ENCODE peak calls at places on chromosomes 3 and 15, in five cellular contexts. One of them, this sample, is unnamed.

GRCh38 chr15:78638658-78639314 is 2.2 kb downstream of the CHRNB4 start:
- DNase-seq in heart right ventricle: peak; percentile 49
- DNase-seq in colonic mucosa: peak; percentile 60
- DNase-seq in PC-3: peak; percentile 74
- DNase-seq in tibial nerve: no peak
- DNase-seq in this sample: no peak

GRCh38 chr3:171375704-171376103 is 84.5 kb downstream of the TNIK start:
- DNase-seq in heart right ventricle: no peak
- DNase-seq in colonic mucosa: no peak
- DNase-seq in PC-3: no peak
- DNase-seq in tibial nerve: no peak
- DNase-seq in this sample: no peak

GRCh38 chr15:29393443-29393842 is 123.8 kb upstream of the NSMCE3 start:
- DNase-seq in heart right ventricle: no peak
- DNase-seq in colonic mucosa: no peak
- DNase-seq in PC-3: no peak
- DNase-seq in tibial nerve: no peak
- DNase-seq in this sample: no peak

GRCh38 chr15:33148129-33148850 is 46.2 kb downstream of the FMN1 start:
- DNase-seq in heart right ventricle: no peak
- DNase-seq in colonic mucosa: no peak
- DNase-seq in PC-3: no peak
- DNase-seq in tibial nerve: no peak
- DNase-seq in this sample: no peak

GRCh38 chr3:187669675-187670504 is at the start of gene SST:
- DNase-seq in heart right ventricle: peak; percentile 38
- DNase-seq in colonic mucosa: no peak
- DNase-seq in PC-3: peak; percentile 51
- DNase-seq in tibial nerve: no peak
- DNase-seq in this sample: no peak

GRCh38 chr3:183116051-183116614 is 16.8 kb upstream of the MCCC1 start:
- DNase-seq in heart right ventricle: no peak
- DNase-seq in colonic mucosa: peak; percentile 74
- DNase-seq in PC-3: peak; percentile 48
- DNase-seq in tibial nerve: no peak
- DNase-seq in this sample: no peak

GRCh38 chr15:55858661-55859060 is 115.7 kb upstream of the PRTG start:
- DNase-seq in heart right ventricle: no peak
- DNase-seq in colonic mucosa: no peak
- DNase-seq in PC-3: no peak
- DNase-seq in tibial nerve: no peak
- DNase-seq in this sample: no peak

GRCh38 chr3:192187485-192188051 is 539.8 kb downstream of the FGF12 start:
- DNase-seq in heart right ventricle: no peak
- DNase-seq in colonic mucosa: no peak
- DNase-seq in PC-3: no peak
- DNase-seq in tibial nerve: no peak
- DNase-seq in this sample: no peak

GRCh38 chr15:64096486-64097431 is 977 bp downstream of the SNX1 start:
- DNase-seq in heart right ventricle: no peak
- DNase-seq in colonic mucosa: peak; percentile 41
- DNase-seq in PC-3: peak; percentile 36
- DNase-seq in tibial nerve: no peak
- DNase-seq in this sample: no peak

GRCh38 chr3:155019576-155019975 is 60.5 kb upstream of the MME start:
- DNase-seq in heart right ventricle: no peak
- DNase-seq in colonic mucosa: peak; percentile 42
- DNase-seq in PC-3: peak; percentile 17
- DNase-seq in tibial nerve: no peak
- DNase-seq in this sample: no peak

GRCh38 chr3:182902236-182902635 is 78.1 kb downstream of the DCUN1D1 start:
- DNase-seq in heart right ventricle: no peak
- DNase-seq in colonic mucosa: no peak
- DNase-seq in PC-3: no peak
- DNase-seq in tibial nerve: no peak
- DNase-seq in this sample: no peak

GRCh38 chr15:64774556-64775523 is 549 bp downstream of the RBPMS2 start:
- DNase-seq in heart right ventricle: peak; percentile 28
- DNase-seq in colonic mucosa: no peak
- DNase-seq in PC-3: no peak
- DNase-seq in tibial nerve: no peak
- DNase-seq in this sample: peak; percentile 46

GRCh38 chr15:31262143-31262530 is 64.5 kb upstream of the KLF13 start:
- DNase-seq in heart right ventricle: no peak
- DNase-seq in colonic mucosa: peak; percentile 17
- DNase-seq in PC-3: no peak
- DNase-seq in tibial nerve: no peak
- DNase-seq in this sample: peak; percentile 3

GRCh38 chr3:134323966-134324962 is 50.0 kb downstream of the AMOTL2 start:
- DNase-seq in heart right ventricle: no peak
- DNase-seq in colonic mucosa: no peak
- DNase-seq in PC-3: no peak
- DNase-seq in tibial nerve: no peak
- DNase-seq in this sample: no peak
- H3K4me1 ChIP-seq in heart right ventricle: peaks cover 28% of the 10 kb centered on the region
- H3K4me1 ChIP-seq in colonic mucosa: no peaks in the 10 kb centered on the region
- H3K4me1 ChIP-seq in PC-3: peaks cover 61% of the 10 kb centered on the region
- H3K4me1 ChIP-seq in tibial nerve: peaks cover 29% of the 10 kb centered on the region
- H3K4me1 ChIP-seq in this sample: peaks cover 13% of the 10 kb centered on the region

GRCh38 chr3:128818186-128818787 is 61.1 kb upstream of the ACAD9 start:
- DNase-seq in heart right ventricle: no peak
- DNase-seq in colonic mucosa: no peak
- DNase-seq in PC-3: no peak
- DNase-seq in tibial nerve: no peak
- DNase-seq in this sample: no peak

GRCh38 chr3:128820252-128820839 is 59.1 kb upstream of the ACAD9 start:
- DNase-seq in heart right ventricle: no peak
- DNase-seq in colonic mucosa: no peak
- DNase-seq in PC-3: no peak
- DNase-seq in tibial nerve: no peak
- DNase-seq in this sample: no peak

GRCh38 chr3:128824132-128824850 is 55.1 kb upstream of the ACAD9 start:
- DNase-seq in heart right ventricle: no peak
- DNase-seq in colonic mucosa: no peak
- DNase-seq in PC-3: no peak
- DNase-seq in tibial nerve: no peak
- DNase-seq in this sample: no peak

GRCh38 chr3:128823008-128823407 is 56.4 kb upstream of the ACAD9 start:
- DNase-seq in heart right ventricle: no peak
- DNase-seq in colonic mucosa: no peak
- DNase-seq in PC-3: no peak
- DNase-seq in tibial nerve: no peak
- DNase-seq in this sample: no peak

GRCh38 chr3:128823638-128824037 is 55.8 kb upstream of the ACAD9 start:
- DNase-seq in heart right ventricle: no peak
- DNase-seq in colonic mucosa: no peak
- DNase-seq in PC-3: no peak
- DNase-seq in tibial nerve: no peak
- DNase-seq in this sample: no peak
- H3K4me1 ChIP-seq in heart right ventricle: peaks cover 16% of the 10 kb centered on the region
- H3K4me1 ChIP-seq in colonic mucosa: no peaks in the 10 kb centered on the region
- H3K4me1 ChIP-seq in PC-3: no peaks in the 10 kb centered on the region
- H3K4me1 ChIP-seq in tibial nerve: no peaks in the 10 kb centered on the region
- H3K4me1 ChIP-seq in this sample: no peaks in the 10 kb centered on the region

GRCh38 chr3:127792664-127793292 is 29.5 kb downstream of the MGLL start:
- DNase-seq in heart right ventricle: peak; percentile 75
- DNase-seq in colonic mucosa: peak; percentile 65
- DNase-seq in PC-3: peak; percentile 71
- DNase-seq in tibial nerve: peak; percentile 78
- DNase-seq in this sample: peak; percentile 40

GRCh38 chr3:127789051-127789450 is 33.3 kb downstream of the MGLL start:
- DNase-seq in heart right ventricle: no peak
- DNase-seq in colonic mucosa: no peak
- DNase-seq in PC-3: no peak
- DNase-seq in tibial nerve: no peak
- DNase-seq in this sample: no peak

GRCh38 chr3:127791221-127791913 is 30.9 kb downstream of the MGLL start:
- DNase-seq in heart right ventricle: no peak
- DNase-seq in colonic mucosa: peak; percentile 62
- DNase-seq in PC-3: peak; percentile 69
- DNase-seq in tibial nerve: peak; percentile 12
- DNase-seq in this sample: no peak

GRCh38 chr3:127790009-127790533 is 32.2 kb downstream of the MGLL start:
- DNase-seq in heart right ventricle: no peak
- DNase-seq in colonic mucosa: no peak
- DNase-seq in PC-3: no peak
- DNase-seq in tibial nerve: no peak
- DNase-seq in this sample: no peak

GRCh38 chr3:127790580-127791183 is 31.6 kb downstream of the MGLL start:
- DNase-seq in heart right ventricle: no peak
- DNase-seq in colonic mucosa: no peak
- DNase-seq in PC-3: no peak
- DNase-seq in tibial nerve: peak; percentile 6
- DNase-seq in this sample: no peak
- H3K4me1 ChIP-seq in heart right ventricle: peaks cover 84% of the 10 kb centered on the region
- H3K4me1 ChIP-seq in colonic mucosa: peaks cover 8% of the 10 kb centered on the region
- H3K4me1 ChIP-seq in PC-3: peaks cover 28% of the 10 kb centered on the region
- H3K4me1 ChIP-seq in tibial nerve: peaks cover 38% of the 10 kb centered on the region
- H3K4me1 ChIP-seq in this sample: no peaks in the 10 kb centered on the region

GRCh38 chr3:122013448-122013925 is 8.6 kb downstream of the ILDR1 start:
- DNase-seq in heart right ventricle: no peak
- DNase-seq in colonic mucosa: peak; percentile 45
- DNase-seq in PC-3: no peak
- DNase-seq in tibial nerve: no peak
- DNase-seq in this sample: no peak
- H3K4me1 ChIP-seq in heart right ventricle: no peaks in the 10 kb centered on the region
- H3K4me1 ChIP-seq in colonic mucosa: no peaks in the 10 kb centered on the region
- H3K4me1 ChIP-seq in PC-3: no peaks in the 10 kb centered on the region
- H3K4me1 ChIP-seq in tibial nerve: no peaks in the 10 kb centered on the region
- H3K4me1 ChIP-seq in this sample: no peaks in the 10 kb centered on the region

GRCh38 chr15:94199725-94200124 is 31.6 kb upstream of the MCTP2 start:
- DNase-seq in heart right ventricle: no peak
- DNase-seq in colonic mucosa: no peak
- DNase-seq in PC-3: no peak
- DNase-seq in tibial nerve: no peak
- DNase-seq in this sample: no peak

GRCh38 chr15:94198633-94199032 is 32.7 kb upstream of the MCTP2 start:
- DNase-seq in heart right ventricle: no peak
- DNase-seq in colonic mucosa: no peak
- DNase-seq in PC-3: no peak
- DNase-seq in tibial nerve: no peak
- DNase-seq in this sample: no peak

GRCh38 chr15:94193906-94194305 is 37.5 kb upstream of the MCTP2 start:
- DNase-seq in heart right ventricle: no peak
- DNase-seq in colonic mucosa: no peak
- DNase-seq in PC-3: no peak
- DNase-seq in tibial nerve: no peak
- DNase-seq in this sample: no peak

DNA sequence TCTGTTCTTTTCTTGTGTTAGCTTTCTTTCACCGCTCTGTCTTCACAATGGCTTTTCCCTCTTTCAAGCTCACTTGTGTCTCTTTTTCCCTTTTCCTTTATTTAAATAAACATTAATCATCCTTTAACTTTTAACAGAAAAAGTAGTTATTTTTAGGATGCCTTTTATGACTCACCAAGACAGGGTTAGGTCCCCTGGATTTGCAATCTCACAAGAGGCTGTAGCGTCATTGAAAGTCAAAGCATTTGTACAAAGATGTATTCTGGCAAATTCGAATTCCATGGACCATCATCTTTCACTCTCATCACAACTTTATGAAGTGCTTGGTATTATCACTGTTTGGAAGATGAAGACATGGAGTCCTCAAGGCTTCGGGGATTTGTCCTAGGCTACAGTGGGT is 34.8 kb upstream of the MCTP2 start:
- DNase-seq in heart right ventricle: no peak
- DNase-seq in colonic mucosa: no peak
- DNase-seq in PC-3: no peak
- DNase-seq in tibial nerve: no peak
- DNase-seq in this sample: no peak
- H3K4me1 ChIP-seq in heart right ventricle: no peaks in the 10 kb centered on the region
- H3K4me1 ChIP-seq in colonic mucosa: no peaks in the 10 kb centered on the region
- H3K4me1 ChIP-seq in PC-3: no peaks in the 10 kb centered on the region
- H3K4me1 ChIP-seq in tibial nerve: no peaks in the 10 kb centered on the region
- H3K4me1 ChIP-seq in this sample: no peaks in the 10 kb centered on the region

GRCh38 chr3:177106184-177106583 is 91.1 kb downstream of the TBL1XR1 start:
- DNase-seq in heart right ventricle: no peak
- DNase-seq in colonic mucosa: no peak
- DNase-seq in PC-3: no peak
- DNase-seq in tibial nerve: no peak
- DNase-seq in this sample: no peak

GRCh38 chr3:177104299-177104992 is 92.8 kb downstream of the TBL1XR1 start:
- DNase-seq in heart right ventricle: no peak
- DNase-seq in colonic mucosa: no peak
- DNase-seq in PC-3: no peak
- DNase-seq in tibial nerve: no peak
- DNase-seq in this sample: no peak

GRCh38 chr3:177107840-177108239 is 89.4 kb downstream of the TBL1XR1 start:
- DNase-seq in heart right ventricle: no peak
- DNase-seq in colonic mucosa: no peak
- DNase-seq in PC-3: no peak
- DNase-seq in tibial nerve: no peak
- DNase-seq in this sample: no peak

GRCh38 chr3:177106594-177106993 is 90.7 kb downstream of the TBL1XR1 start:
- DNase-seq in heart right ventricle: no peak
- DNase-seq in colonic mucosa: no peak
- DNase-seq in PC-3: no peak
- DNase-seq in tibial nerve: no peak
- DNase-seq in this sample: no peak

DNA sequence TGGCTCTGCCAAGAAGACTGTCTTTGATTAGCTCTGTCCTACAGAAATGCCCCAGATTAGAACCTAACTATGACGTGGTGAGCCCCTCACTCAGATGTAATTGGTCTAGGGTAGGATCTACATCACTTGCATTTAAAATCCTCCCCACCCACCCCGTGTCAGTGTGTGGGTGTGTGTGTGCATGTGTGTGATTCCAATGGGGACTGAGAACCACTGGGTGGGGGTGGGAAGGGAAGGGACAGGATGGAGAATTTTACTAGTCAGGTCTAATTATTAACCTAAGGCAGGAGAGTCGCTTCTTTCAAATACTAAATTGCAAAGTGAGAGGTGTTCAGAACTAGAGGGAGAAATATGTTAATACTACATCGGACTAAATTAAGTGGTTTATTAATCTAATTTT is 91.7 kb downstream of the TBL1XR1 start:
- DNase-seq in heart right ventricle: no peak
- DNase-seq in colonic mucosa: no peak
- DNase-seq in PC-3: no peak
- DNase-seq in tibial nerve: no peak
- DNase-seq in this sample: no peak
- H3K4me1 ChIP-seq in heart right ventricle: peaks cover 89% of the 10 kb centered on the region
- H3K4me1 ChIP-seq in colonic mucosa: peaks cover 3% of the 10 kb centered on the region
- H3K4me1 ChIP-seq in PC-3: no peaks in the 10 kb centered on the region
- H3K4me1 ChIP-seq in tibial nerve: peaks cover 6% of the 10 kb centered on the region
- H3K4me1 ChIP-seq in this sample: peaks cover 3% of the 10 kb centered on the region

This sample was measured in uterus.